ENCODE peak calls at places on chromosomes 1 and 21, in seven cellular contexts. D is GM04503, X is retinal pigment epithelial cell, F is heart right ventricle, S is H4, N is ecto neural progenitor cell, Y is H54. K is an unnamed sample.

GRCh38 chr1:56200446-56200845 is 378.9 kb downstream of the PLPP3 start:
- DNase-seq in D (no peak), N (no peak), Y (no peak), S (peak), F (no peak), X (no peak), K (peak)

GRCh38 chr1:19512545-19512944 is 27.2 kb upstream of the CAPZB start:
- DNase-seq in F (no peak), S (no peak), Y (no peak), D (no peak), N (no peak), X (no peak), K (no peak)

GRCh38 chr1:77888071-77888428 is 374 bp upstream of the NEXN start:
- DNase-seq in D (peak), X (peak), N (no peak), F (peak), Y (no peak), S (peak), K (no peak)

GRCh38 chr1:247357781-247358211 is 26.1 kb upstream of the ZNF496 start:
- DNase-seq in D (no peak), N (no peak), S (peak), Y (no peak), X (no peak), F (no peak), K (no peak)

GRCh38 chr1:32250893-32251716 is at the start of gene LCK:
- DNase-seq in N (no peak), D (no peak), F (no peak), X (no peak), Y (no peak), S (no peak), K (no peak)

GRCh38 chr1:177346960-177347359 is 176.2 kb downstream of the BRINP2 start:
- DNase-seq in D (no peak), F (no peak), Y (no peak), S (no peak), X (no peak), N (no peak), K (no peak)

GRCh38 chr1:223515416-223515815 is 122.2 kb downstream of the CCDC185 start:
- DNase-seq in X (no peak), S (no peak), D (no peak), F (no peak), N (no peak), Y (no peak), K (no peak)

GRCh38 chr1:202599669-202600431 is 110.4 kb downstream of the SYT2 start:
- DNase-seq in F (peak), N (peak), S (peak), D (no peak), X (no peak), Y (peak), K (peak)

GRCh38 chr1:17214876-17215544 is 10.1 kb downstream of the PADI1 start:
- DNase-seq in D (no peak), S (no peak), X (no peak), N (no peak), Y (no peak), F (no peak), K (no peak)

GRCh38 chr1:46456411-46456963 is 33.1 kb upstream of the DMBX1 start:
- DNase-seq in X (no peak), N (no peak), Y (no peak), D (no peak), S (no peak), F (no peak), K (no peak)

GRCh38 chr1:247293047-247293446 is 37.2 kb downstream of the VN1R5 start:
- DNase-seq in X (no peak), D (no peak), Y (no peak), S (no peak), N (no peak), F (no peak), K (no peak)

GRCh38 chr21:16460936-16461335 is 731.2 kb downstream of the USP25 start:
- DNase-seq in N (no peak), F (no peak), S (no peak), D (no peak), Y (no peak), X (no peak), K (no peak)

GRCh38 chr1:17611991-17612390 is 72.5 kb downstream of the ARHGEF10L start:
- DNase-seq in D (no peak), S (no peak), X (no peak), N (no peak), Y (peak), F (no peak), K (no peak)

GRCh38 chr1:15139654-15140350 is 13.7 kb upstream of the TMEM51 start:
- DNase-seq in S (no peak), N (peak), Y (peak), X (peak), F (no peak), D (no peak), K (peak)

GRCh38 chr1:224157316-224157715 is 25.7 kb upstream of the DEGS1 start:
- DNase-seq in S (no peak), Y (no peak), X (no peak), N (no peak), D (no peak), F (no peak), K (no peak)

GRCh38 chr1:36285450-36286101 is 20.6 kb upstream of the SH3D21 start:
- DNase-seq in N (peak), D (peak), F (peak), X (peak), S (peak), Y (peak), K (peak)

GRCh38 chr1:154419620-154420020 is 14.5 kb downstream of the IL6R start:
- DNase-seq in F (peak), N (no peak), Y (peak), S (peak), X (peak), D (peak), K (no peak)

GRCh38 chr1:213281610-213282316 is 230.7 kb downstream of the RPS6KC1 start:
- DNase-seq in X (no peak), S (no peak), D (no peak), N (no peak), F (no peak), Y (no peak), K (no peak)

GRCh38 chr1:199064971-199065370 is 426.1 kb downstream of the PTPRC start:
- DNase-seq in Y (no peak), X (no peak), F (no peak), D (no peak), S (peak), N (no peak), K (no peak)

GRCh38 chr1:192190066-192190465 is 31.8 kb downstream of the RGS18 start:
- DNase-seq in Y (no peak), D (no peak), F (no peak), S (no peak), N (no peak), X (no peak), K (no peak)

GRCh38 chr1:241990040-241990439 is 8.9 kb downstream of the MAP1LC3C start:
- DNase-seq in F (peak), X (no peak), D (peak), S (peak), Y (peak), N (no peak), K (no peak)

GRCh38 chr1:205676002-205676401 is 4.3 kb downstream of the SLC45A3 start:
- DNase-seq in N (no peak), D (no peak), Y (no peak), F (no peak), X (no peak), S (no peak), K (no peak)

GRCh38 chr1:150173161-150173585 is 23.5 kb downstream of the PLEKHO1 start:
- DNase-seq in N (no peak), S (no peak), D (no peak), F (no peak), X (no peak), Y (no peak), K (no peak)